ENCODE peak calls at places on chromosomes 2 and 18, in five cellular contexts. J is H1; K is GM23248; M is stimulated activated CD4-positive, alpha-beta T cell treated with anti-CD3 and anti-CD28 coated beads, TNF-alpha, amount 100 ng/mL, for 4 hours; A is heart left ventricle. T is an unnamed sample.
A peak's percentile ranks its signal among the peaks of the same experiment; 100 is the strongest.

GRCh38 chr2:222708274-222708710 is 36.8 kb downstream of the MOGAT1 start:
- DNase-seq in J (no peak), K (peak; percentile 84), M (peak; percentile 47), A (peak; percentile 81), T (peak; percentile 84)

GRCh38 chr2:143230506-143231256 is 101.5 kb downstream of the ARHGAP15 start:
- DNase-seq in J (no peak), K (no peak), M (no peak), A (no peak), T (no peak)

GRCh38 chr18:8469793-8470192 is 139.4 kb upstream of the RAB12 start:
- DNase-seq in J (no peak), K (peak; percentile 73), M (no peak), A (no peak), T (peak; percentile 19)

GRCh38 chr2:173884403-173884802 is 80.8 kb downstream of the SP3 start:
- DNase-seq in J (no peak), K (peak; percentile 63), M (peak; percentile 3), A (peak; percentile 69), T (peak; percentile 25)

GRCh38 chr2:43383533-43383932 is 157.1 kb upstream of the ZFP36L2 start:
- DNase-seq in J (no peak), K (no peak), M (no peak), A (no peak), T (no peak)

GRCh38 chr2:191835539-191836350 is 11.1 kb downstream of the CAVIN2 start:
- DNase-seq in J (no peak), K (peak; percentile 64), M (no peak), A (no peak), T (peak; percentile 50)

GRCh38 chr2:175684466-175684865 is 317.6 kb downstream of the LNPK start:
- DNase-seq in J (peak; percentile 10), K (no peak), M (no peak), A (no peak), T (no peak)

GRCh38 chr2:178666458-178666857 is 140.8 kb downstream of the TTN start:
- DNase-seq in J (no peak), K (no peak), M (no peak), A (no peak), T (no peak)

GRCh38 chr2:1645761-1646476 is 98.4 kb downstream of the PXDN start:
- DNase-seq in J (no peak), K (no peak), M (no peak), A (no peak), T (no peak)

T was measured in brain microvascular endothelial cell.